ENCODE peak calls at places on chromosomes 13 and 19, in nine cellular contexts. V is RWPE1, Q is amniotic stem cell, D is T-helper 1 cell, J is HFFc6, G is B cell, C is NCI-H2029, F is H54, X is EH. K is an unnamed sample.

GRCh38 chr19:1027953-1028902 is 1.8 kb downstream of the CNN2 start:
- DNase-seq in V (peak), Q (peak), D (peak), J (peak), G (peak), C (peak), F (peak), X (peak), K (peak)

GRCh38 chr13:113046066-113046882 is 59.3 kb upstream of the F7 start:
- DNase-seq in V (no peak), Q (no peak), D (no peak), J (no peak), G (no peak), C (no peak), F (no peak), X (no peak), K (no peak)

GRCh38 chr19:45250216-45250831 is 747 bp upstream of the MARK4 start:
- DNase-seq in V (peak), Q (no peak), D (no peak), J (no peak), G (no peak), C (no peak), F (no peak), X (no peak), K (no peak)

GRCh38 chr13:100300213-100300612 is 211.3 kb downstream of the PCCA start:
- DNase-seq in V (no peak), Q (no peak), D (no peak), J (no peak), G (no peak), C (no peak), F (no peak), X (peak), K (no peak)

GRCh38 chr19:50384685-50385535 is 763 bp downstream of the POLD1 start:
- DNase-seq in V (peak), Q (peak), D (no peak), J (no peak), G (peak), C (no peak), F (no peak), X (peak), K (no peak)

GRCh38 chr13:101514695-101515275 is 62.3 kb downstream of the ITGBL1 start:
- DNase-seq in V (peak), Q (no peak), D (peak), J (peak), G (peak), C (no peak), F (no peak), X (peak), K (peak)

GRCh38 chr19:56839665-56840451 is 668 bp downstream of the PEG3 start:
- DNase-seq in V (no peak), Q (no peak), D (no peak), J (no peak), G (peak), C (no peak), F (no peak), X (no peak), K (peak)

GRCh38 chr13:85497652-85498051 is 301.6 kb downstream of the SLITRK6 start:
- DNase-seq in V (peak), Q (peak), D (no peak), J (peak), G (no peak), C (no peak), F (peak), X (peak), K (peak)

GRCh38 chr13:110336681-110337080 is 29.6 kb downstream of the COL4A2 start:
- DNase-seq in V (no peak), Q (no peak), D (no peak), J (no peak), G (no peak), C (no peak), F (no peak), X (peak), K (no peak)

GRCh38 chr19:10829967-10830366 is 6.0 kb downstream of the TMED1 start:
- DNase-seq in V (no peak), Q (no peak), D (no peak), J (no peak), G (no peak), C (no peak), F (no peak), X (no peak), K (no peak)

GRCh38 chr19:31905980-31906948 is 439.1 kb upstream of the ZNF507 start:
- DNase-seq in V (no peak), Q (no peak), D (no peak), J (no peak), G (no peak), C (no peak), F (no peak), X (no peak), K (peak)

GRCh38 chr13:95301135-95301946 is at the start of gene ABCC4:
- DNase-seq in V (peak), Q (peak), D (peak), J (peak), G (peak), C (no peak), F (peak), X (peak), K (peak)

GRCh38 chr13:49400755-49401659 is 42.9 kb downstream of the CAB39L start:
- DNase-seq in V (no peak), Q (no peak), D (no peak), J (no peak), G (peak), C (no peak), F (no peak), X (peak), K (no peak)

GRCh38 chr13:60689571-60689970 is 292.6 kb downstream of the TDRD3 start:
- DNase-seq in V (no peak), Q (no peak), D (no peak), J (no peak), G (no peak), C (no peak), F (no peak), X (no peak), K (no peak)

GRCh38 chr19:16334421-16334820 is 9.8 kb downstream of the KLF2 start:
- DNase-seq in V (no peak), Q (no peak), D (no peak), J (no peak), G (no peak), C (no peak), F (no peak), X (no peak), K (no peak)

GRCh38 chr13:90302113-90302512 is 1045.4 kb upstream of the MIR17HG start:
- DNase-seq in V (no peak), Q (no peak), D (no peak), J (peak), G (no peak), C (no peak), F (peak), X (peak), K (no peak)

GRCh38 chr19:6210091-6210490 is 69.7 kb downstream of the MLLT1 start:
- DNase-seq in V (no peak), Q (no peak), D (no peak), J (no peak), G (no peak), C (no peak), F (no peak), X (no peak), K (no peak)

GRCh38 chr19:34664168-34664567 is 12.8 kb downstream of the SCGB2B2 start:
- DNase-seq in V (no peak), Q (no peak), D (no peak), J (no peak), G (no peak), C (no peak), F (no peak), X (no peak), K (no peak)

GRCh38 chr19:18097993-18098890 is 664 bp downstream of the MAST3 start:
- DNase-seq in V (no peak), Q (no peak), D (no peak), J (no peak), G (peak), C (no peak), F (no peak), X (no peak), K (no peak)

GRCh38 chr19:38557205-38557799 is 60.5 kb downstream of the MAP4K1 start:
- DNase-seq in V (no peak), Q (no peak), D (peak), J (no peak), G (peak), C (no peak), F (no peak), X (no peak), K (no peak)

GRCh38 chr19:47848871-47849473 is 10.1 kb upstream of the TPRX2 start:
- DNase-seq in V (no peak), Q (no peak), D (peak), J (no peak), G (no peak), C (no peak), F (peak), X (peak), K (no peak)

GRCh38 chr19:5155586-5156210 is 184.9 kb downstream of the PTPRS start:
- DNase-seq in V (no peak), Q (no peak), D (no peak), J (no peak), G (no peak), C (no peak), F (no peak), X (no peak), K (no peak)

GRCh38 chr13:63910406-63910957 is 2494.8 kb upstream of the PCDH20 start:
- DNase-seq in V (peak), Q (no peak), D (no peak), J (no peak), G (no peak), C (no peak), F (no peak), X (no peak), K (peak)

GRCh38 chr19:29511768-29512167 is 14.0 kb upstream of the VSTM2B start:
- DNase-seq in V (no peak), Q (no peak), D (no peak), J (no peak), G (no peak), C (no peak), F (no peak), X (no peak), K (no peak)

GRCh38 chr19:41356984-41357739 is 3.4 kb upstream of the TGFB1 start:
- DNase-seq in V (no peak), Q (no peak), D (peak), J (no peak), G (no peak), C (no peak), F (no peak), X (no peak), K (no peak)

GRCh38 chr19:1401138-1401888 is at the start of gene GAMT:
- DNase-seq in V (no peak), Q (peak), D (peak), J (no peak), G (peak), C (no peak), F (no peak), X (peak), K (no peak)

GRCh38 chr19:38700350-38700932 is 43.8 kb downstream of the CAPN12 start:
- DNase-seq in V (no peak), Q (no peak), D (no peak), J (no peak), G (no peak), C (no peak), F (no peak), X (no peak), K (no peak)

GRCh38 chr19:8206147-8207087 is 2.8 kb upstream of the CERS4 start:
- DNase-seq in V (no peak), Q (no peak), D (no peak), J (no peak), G (no peak), C (peak), F (no peak), X (no peak), K (no peak)

GRCh38 chr13:114286808-114287207 is 5.4 kb downstream of the UPF3A start:
- DNase-seq in V (no peak), Q (peak), D (no peak), J (peak), G (no peak), C (no peak), F (no peak), X (peak), K (no peak)

GRCh38 chr13:94784066-94784465 is 71.7 kb upstream of the SOX21 start:
- DNase-seq in V (no peak), Q (no peak), D (no peak), J (peak), G (no peak), C (no peak), F (no peak), X (peak), K (no peak)

GRCh38 chr19:2253106-2254051 is 2.8 kb downstream of the JSRP1 start:
- DNase-seq in V (no peak), Q (no peak), D (no peak), J (no peak), G (peak), C (no peak), F (no peak), X (no peak), K (no peak)

GRCh38 chr19:14081797-14082674 is 3.5 kb downstream of the C19orf67 start:
- DNase-seq in V (no peak), Q (no peak), D (no peak), J (no peak), G (peak), C (no peak), F (no peak), X (no peak), K (no peak)

K was measured in fibroblast of the conjunctiva.